ENCODE peak calls at places on chromosomes 4 and X, in nine cellular contexts. One of them, this sample, is unnamed.

GRCh38 chr4:15197005-15197404 is 194.7 kb downstream of the CPEB2 start:
- DNase-seq in transverse colon: no peak
- DNase-seq in sigmoid colon: no peak
- DNase-seq in esophagus muscularis mucosa: no peak
- DNase-seq in K562: peak; percentile 21
- DNase-seq in stomach: no peak
- DNase-seq in ovary: no peak
- DNase-seq in GM12878: no peak
- DNase-seq in upper lobe of left lung: no peak
- DNase-seq in this sample: no peak

GRCh38 chrX:68571292-68572256 is 72.7 kb downstream of the YIPF6 start:
- DNase-seq in transverse colon: no peak
- DNase-seq in sigmoid colon: no peak
- DNase-seq in esophagus muscularis mucosa: no peak
- DNase-seq in K562: peak; percentile 77
- DNase-seq in stomach: no peak
- DNase-seq in ovary: no peak
- DNase-seq in GM12878: peak; percentile 39
- DNase-seq in upper lobe of left lung: no peak
- DNase-seq in this sample: no peak

GRCh38 chr4:3287271-3287971 is 5.4 kb upstream of the RGS12 start:
- DNase-seq in transverse colon: no peak
- DNase-seq in sigmoid colon: no peak
- DNase-seq in esophagus muscularis mucosa: no peak
- DNase-seq in K562: no peak
- DNase-seq in stomach: peak; percentile 20
- DNase-seq in ovary: peak; percentile 30
- DNase-seq in GM12878: no peak
- DNase-seq in upper lobe of left lung: no peak
- DNase-seq in this sample: no peak

GRCh38 chr4:138056541-138056940 is 185.6 kb downstream of the SLC7A11 start:
- DNase-seq in transverse colon: no peak
- DNase-seq in sigmoid colon: no peak
- DNase-seq in esophagus muscularis mucosa: no peak
- DNase-seq in K562: no peak
- DNase-seq in stomach: no peak
- DNase-seq in ovary: no peak
- DNase-seq in GM12878: no peak
- DNase-seq in upper lobe of left lung: no peak
- DNase-seq in this sample: no peak

GRCh38 chr4:6460876-6461275 is 11.5 kb downstream of the PPP2R2C start:
- DNase-seq in transverse colon: no peak
- DNase-seq in sigmoid colon: peak; percentile 37
- DNase-seq in esophagus muscularis mucosa: no peak
- DNase-seq in K562: no peak
- DNase-seq in stomach: peak; percentile 3
- DNase-seq in ovary: no peak
- DNase-seq in GM12878: no peak
- DNase-seq in upper lobe of left lung: no peak
- DNase-seq in this sample: no peak

GRCh38 chr4:154877110-154877760 is 96.2 kb downstream of the RBM46 start:
- DNase-seq in transverse colon: no peak
- DNase-seq in sigmoid colon: no peak
- DNase-seq in esophagus muscularis mucosa: no peak
- DNase-seq in K562: peak; percentile 4
- DNase-seq in stomach: no peak
- DNase-seq in ovary: no peak
- DNase-seq in GM12878: no peak
- DNase-seq in upper lobe of left lung: no peak
- DNase-seq in this sample: no peak

GRCh38 chr4:148238086-148238485 is 204.1 kb downstream of the NR3C2 start:
- DNase-seq in transverse colon: no peak
- DNase-seq in sigmoid colon: no peak
- DNase-seq in esophagus muscularis mucosa: no peak
- DNase-seq in K562: no peak
- DNase-seq in stomach: no peak
- DNase-seq in ovary: no peak
- DNase-seq in GM12878: no peak
- DNase-seq in upper lobe of left lung: no peak
- DNase-seq in this sample: no peak

GRCh38 chrX:45710081-45710801 is 509.6 kb upstream of the DIPK2B start:
- DNase-seq in transverse colon: no peak
- DNase-seq in sigmoid colon: no peak
- DNase-seq in esophagus muscularis mucosa: no peak
- DNase-seq in K562: no peak
- DNase-seq in stomach: no peak
- DNase-seq in ovary: no peak
- DNase-seq in GM12878: peak; percentile 69
- DNase-seq in upper lobe of left lung: no peak
- DNase-seq in this sample: no peak

GRCh38 chr4:168183717-168184571 is 91.6 kb downstream of the ANXA10 start:
- DNase-seq in transverse colon: no peak
- DNase-seq in sigmoid colon: no peak
- DNase-seq in esophagus muscularis mucosa: no peak
- DNase-seq in K562: peak; percentile 36
- DNase-seq in stomach: no peak
- DNase-seq in ovary: no peak
- DNase-seq in GM12878: peak; percentile 12
- DNase-seq in upper lobe of left lung: no peak
- DNase-seq in this sample: no peak

GRCh38 chr4:51895816-51896408 is 53.0 kb downstream of the DCUN1D4 start:
- DNase-seq in transverse colon: peak; percentile 61
- DNase-seq in sigmoid colon: peak; percentile 78
- DNase-seq in esophagus muscularis mucosa: no peak
- DNase-seq in K562: peak; percentile 80
- DNase-seq in stomach: peak; percentile 62
- DNase-seq in ovary: peak; percentile 41
- DNase-seq in GM12878: peak; percentile 34
- DNase-seq in upper lobe of left lung: peak; percentile 59
- DNase-seq in this sample: peak; percentile 79

GRCh38 chrX:107507093-107507743 is 57.8 kb downstream of the FRMPD3 start:
- DNase-seq in transverse colon: no peak
- DNase-seq in sigmoid colon: no peak
- DNase-seq in esophagus muscularis mucosa: no peak
- DNase-seq in K562: no peak
- DNase-seq in stomach: no peak
- DNase-seq in ovary: no peak
- DNase-seq in GM12878: no peak
- DNase-seq in upper lobe of left lung: no peak
- DNase-seq in this sample: no peak

GRCh38 chrX:147958316-147958715 is 22.8 kb upstream of the FMR1NB start:
- DNase-seq in transverse colon: no peak
- DNase-seq in sigmoid colon: no peak
- DNase-seq in esophagus muscularis mucosa: no peak
- DNase-seq in K562: no peak
- DNase-seq in stomach: no peak
- DNase-seq in ovary: no peak
- DNase-seq in GM12878: no peak
- DNase-seq in upper lobe of left lung: no peak
- DNase-seq in this sample: no peak

GRCh38 chrX:13440166-13440565 is 120.3 kb upstream of the ATXN3L start:
- DNase-seq in transverse colon: no peak
- DNase-seq in sigmoid colon: no peak
- DNase-seq in esophagus muscularis mucosa: no peak
- DNase-seq in K562: no peak
- DNase-seq in stomach: no peak
- DNase-seq in ovary: no peak
- DNase-seq in GM12878: no peak
- DNase-seq in upper lobe of left lung: no peak
- DNase-seq in this sample: no peak

GRCh38 chrX:48683411-48683982 is at the start of gene WAS:
- DNase-seq in transverse colon: peak; percentile 15
- DNase-seq in sigmoid colon: no peak
- DNase-seq in esophagus muscularis mucosa: no peak
- DNase-seq in K562: no peak
- DNase-seq in stomach: no peak
- DNase-seq in ovary: no peak
- DNase-seq in GM12878: peak; percentile 35
- DNase-seq in upper lobe of left lung: peak; percentile 49
- DNase-seq in this sample: no peak

GRCh38 chrX:96590403-96590802 is 94.2 kb upstream of the DIAPH2 start:
- DNase-seq in transverse colon: no peak
- DNase-seq in sigmoid colon: no peak
- DNase-seq in esophagus muscularis mucosa: no peak
- DNase-seq in K562: no peak
- DNase-seq in stomach: no peak
- DNase-seq in ovary: no peak
- DNase-seq in GM12878: no peak
- DNase-seq in upper lobe of left lung: no peak
- DNase-seq in this sample: no peak

GRCh38 chr4:142383800-142384470 is 462.2 kb downstream of the INPP4B start:
- DNase-seq in transverse colon: no peak
- DNase-seq in sigmoid colon: no peak
- DNase-seq in esophagus muscularis mucosa: no peak
- DNase-seq in K562: no peak
- DNase-seq in stomach: no peak
- DNase-seq in ovary: no peak
- DNase-seq in GM12878: no peak
- DNase-seq in upper lobe of left lung: no peak
- DNase-seq in this sample: no peak

GRCh38 chr4:102725229-102725628 is 35.5 kb downstream of the MANBA start:
- DNase-seq in transverse colon: no peak
- DNase-seq in sigmoid colon: no peak
- DNase-seq in esophagus muscularis mucosa: peak; percentile 26
- DNase-seq in K562: no peak
- DNase-seq in stomach: no peak
- DNase-seq in ovary: no peak
- DNase-seq in GM12878: no peak
- DNase-seq in upper lobe of left lung: no peak
- DNase-seq in this sample: no peak
- TF ChIP-seq EP300 in transverse colon: no peak
- TF ChIP-seq EP300 in sigmoid colon: no peak
- TF ChIP-seq EP300 in esophagus muscularis mucosa: no peak
- TF ChIP-seq EP300 in K562: no peak
- TF ChIP-seq EP300 in stomach: no peak
- TF ChIP-seq EP300 in ovary: no peak
- TF ChIP-seq EP300 in GM12878: no peak
- TF ChIP-seq EP300 in upper lobe of left lung: no peak
- TF ChIP-seq EP300 in this sample: no peak

GRCh38 chrX:312621-313331 is 5.8 kb downstream of the GTPBP6 start:
- DNase-seq in transverse colon: no peak
- DNase-seq in sigmoid colon: peak; percentile 57
- DNase-seq in esophagus muscularis mucosa: no peak
- DNase-seq in K562: no peak
- DNase-seq in stomach: no peak
- DNase-seq in ovary: peak; percentile 38
- DNase-seq in GM12878: no peak
- DNase-seq in upper lobe of left lung: no peak
- DNase-seq in this sample: no peak
- H3K36me3 ChIP-seq in transverse colon: peaks cover 23% of the 10 kb centered on the region
- H3K36me3 ChIP-seq in sigmoid colon: peaks cover 38% of the 10 kb centered on the region
- H3K36me3 ChIP-seq in esophagus muscularis mucosa: peaks cover 59% of the 10 kb centered on the region
- H3K36me3 ChIP-seq in K562: peaks cover 61% of the 10 kb centered on the region
- H3K36me3 ChIP-seq in stomach: peaks cover 82% of the 10 kb centered on the region
- H3K36me3 ChIP-seq in ovary: no peaks in the 10 kb centered on the region
- H3K36me3 ChIP-seq in GM12878: peaks cover 22% of the 10 kb centered on the region
- H3K36me3 ChIP-seq in upper lobe of left lung: peaks cover 11% of the 10 kb centered on the region
- H3K36me3 ChIP-seq in this sample: peaks cover 85% of the 10 kb centered on the region

DNA sequence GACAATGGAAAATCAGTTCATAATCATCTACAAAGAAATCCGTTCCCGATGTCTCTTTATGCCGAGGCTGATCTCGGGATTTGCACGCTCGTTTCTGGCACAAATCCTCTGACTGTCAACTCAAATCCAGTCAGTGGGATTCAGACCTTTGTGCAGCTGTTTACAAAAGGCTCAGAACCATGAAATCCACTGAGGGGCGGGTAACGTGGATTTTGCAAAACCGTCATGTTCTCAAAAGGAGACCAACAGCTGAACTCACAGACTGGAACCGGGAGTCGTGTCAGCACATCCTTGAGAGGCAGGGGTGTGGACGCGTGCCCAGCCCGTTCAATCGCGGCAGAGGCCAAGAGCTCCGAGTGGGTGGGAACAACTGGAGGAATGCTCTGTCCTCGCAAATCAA is 46.4 kb downstream of the ACOX3 start:
- DNase-seq in transverse colon: peak; percentile 49
- DNase-seq in sigmoid colon: peak; percentile 91
- DNase-seq in esophagus muscularis mucosa: no peak
- DNase-seq in K562: no peak
- DNase-seq in stomach: peak; percentile 37
- DNase-seq in ovary: peak; percentile 90
- DNase-seq in GM12878: no peak
- DNase-seq in upper lobe of left lung: no peak
- DNase-seq in this sample: peak; percentile 68
- H3K4me1 ChIP-seq in transverse colon: peaks cover 9% of the 10 kb centered on the region
- H3K4me1 ChIP-seq in sigmoid colon: peaks cover 42% of the 10 kb centered on the region
- H3K4me1 ChIP-seq in esophagus muscularis mucosa: peaks cover 37% of the 10 kb centered on the region
- H3K4me1 ChIP-seq in K562: no peaks in the 10 kb centered on the region
- H3K4me1 ChIP-seq in stomach: peaks cover 38% of the 10 kb centered on the region
- H3K4me1 ChIP-seq in ovary: peaks cover 23% of the 10 kb centered on the region
- H3K4me1 ChIP-seq in GM12878: peaks cover 14% of the 10 kb centered on the region
- H3K4me1 ChIP-seq in upper lobe of left lung: no peaks in the 10 kb centered on the region
- H3K4me1 ChIP-seq in this sample: peaks cover 39% of the 10 kb centered on the region

GRCh38 chr4:76058302-76058701 is 16.2 kb upstream of the ART3 start:
- DNase-seq in transverse colon: no peak
- DNase-seq in sigmoid colon: no peak
- DNase-seq in esophagus muscularis mucosa: no peak
- DNase-seq in K562: no peak
- DNase-seq in stomach: no peak
- DNase-seq in ovary: no peak
- DNase-seq in GM12878: peak; percentile 53
- DNase-seq in upper lobe of left lung: no peak
- DNase-seq in this sample: no peak

GRCh38 chr4:76061421-76061820 is 13.1 kb upstream of the ART3 start:
- DNase-seq in transverse colon: no peak
- DNase-seq in sigmoid colon: no peak
- DNase-seq in esophagus muscularis mucosa: no peak
- DNase-seq in K562: no peak
- DNase-seq in stomach: no peak
- DNase-seq in ovary: no peak
- DNase-seq in GM12878: no peak
- DNase-seq in upper lobe of left lung: no peak
- DNase-seq in this sample: no peak

GRCh38 chr4:76060506-76060905 is 14.0 kb upstream of the ART3 start:
- DNase-seq in transverse colon: no peak
- DNase-seq in sigmoid colon: no peak
- DNase-seq in esophagus muscularis mucosa: no peak
- DNase-seq in K562: no peak
- DNase-seq in stomach: no peak
- DNase-seq in ovary: no peak
- DNase-seq in GM12878: no peak
- DNase-seq in upper lobe of left lung: no peak
- DNase-seq in this sample: no peak

GRCh38 chr4:76058888-76059426 is 15.6 kb upstream of the ART3 start:
- DNase-seq in transverse colon: no peak
- DNase-seq in sigmoid colon: no peak
- DNase-seq in esophagus muscularis mucosa: no peak
- DNase-seq in K562: peak; percentile 58
- DNase-seq in stomach: no peak
- DNase-seq in ovary: no peak
- DNase-seq in GM12878: no peak
- DNase-seq in upper lobe of left lung: no peak
- DNase-seq in this sample: no peak

DNA sequence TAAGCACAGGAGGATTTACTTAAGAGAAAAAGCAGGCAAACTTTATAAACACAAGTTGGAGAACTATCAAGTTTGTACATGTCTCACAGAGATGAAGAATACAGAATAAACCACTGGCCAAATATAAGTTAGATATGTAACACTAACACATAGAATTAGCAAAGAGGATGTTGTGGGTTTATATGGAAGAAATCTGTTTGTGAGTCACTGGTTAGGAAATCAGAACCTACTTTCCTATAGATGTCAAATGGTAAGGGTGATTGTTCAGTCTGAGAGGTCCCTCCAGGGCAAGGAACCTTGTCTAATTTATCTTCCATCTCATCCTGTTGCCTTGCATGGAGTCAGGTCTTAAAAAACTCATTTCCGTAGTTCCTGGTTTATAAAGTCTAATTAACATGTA is 14.8 kb upstream of the ART3 start:
- DNase-seq in transverse colon: no peak
- DNase-seq in sigmoid colon: no peak
- DNase-seq in esophagus muscularis mucosa: no peak
- DNase-seq in K562: no peak
- DNase-seq in stomach: no peak
- DNase-seq in ovary: no peak
- DNase-seq in GM12878: no peak
- DNase-seq in upper lobe of left lung: no peak
- DNase-seq in this sample: no peak
- TF ChIP-seq EP300 in transverse colon: no peak
- TF ChIP-seq EP300 in sigmoid colon: no peak
- TF ChIP-seq EP300 in esophagus muscularis mucosa: no peak
- TF ChIP-seq EP300 in K562: no peak
- TF ChIP-seq EP300 in stomach: no peak
- TF ChIP-seq EP300 in ovary: no peak
- TF ChIP-seq EP300 in GM12878: no peak
- TF ChIP-seq EP300 in upper lobe of left lung: no peak
- TF ChIP-seq EP300 in this sample: no peak